ENCODE peak calls at places on chromosomes 3 and 15, in ten cellular contexts. E is heart left ventricle, I is epithelial cell of esophagus, L is HepG2, N is NB4, U is suprapubic skin, P is lower leg skin, S is uterus, X is fibroblast of mammary gland, G is psoas muscle. B is an unnamed sample.

GRCh38 chr15:29569533-29570092 is 252.7 kb downstream of the TJP1 start:
- DNase-seq in E (no peak), I (no peak), L (no peak), N (no peak), U (no peak), P (no peak), S (no peak), X (no peak), G (no peak), B (no peak)

GRCh38 chr3:187986514-187986934 is 167.4 kb upstream of the LPP start:
- DNase-seq in E (no peak), I (peak; percentile 93), L (no peak), N (peak; percentile 84), U (no peak), P (no peak), S (no peak), X (peak; percentile 96), G (no peak), B (no peak)

GRCh38 chr3:53715815-53716483 is 130.3 kb downstream of the CHDH start:
- DNase-seq in E (no peak), I (no peak), L (no peak), N (no peak), U (peak; percentile 18), P (peak; percentile 56), S (no peak), X (peak; percentile 2), G (no peak), B (no peak)

GRCh38 chr3:192130534-192131132 is 596.7 kb downstream of the FGF12 start:
- DNase-seq in E (no peak), I (peak; percentile 71), L (peak; percentile 42), N (peak; percentile 46), U (no peak), P (no peak), S (peak; percentile 16), X (peak; percentile 61), G (peak; percentile 16), B (no peak)

GRCh38 chr3:121574449-121574848 is 6.7 kb downstream of the ARGFX start:
- DNase-seq in E (no peak), I (peak; percentile 79), L (peak; percentile 58), N (peak; percentile 70), U (no peak), P (no peak), S (no peak), X (no peak), G (no peak), B (no peak)

GRCh38 chr3:33115024-33115768 is 1.4 kb downstream of the CRTAP start:
- DNase-seq in E (peak; percentile 66), I (peak; percentile 92), L (no peak), N (peak; percentile 90), U (peak; percentile 88), P (peak; percentile 95), S (peak; percentile 78), X (peak; percentile 97), G (peak; percentile 78), B (peak; percentile 88)

GRCh38 chr3:11548721-11549131 is 95.0 kb downstream of the VGLL4 start:
- DNase-seq in E (peak; percentile 30), I (peak; percentile 56), L (no peak), N (no peak), U (no peak), P (no peak), S (peak; percentile 45), X (peak; percentile 83), G (no peak), B (no peak)

GRCh38 chr3:133125171-133125570 is 87.0 kb downstream of the TMEM108 start:
- DNase-seq in E (no peak), I (no peak), L (no peak), N (no peak), U (no peak), P (no peak), S (no peak), X (no peak), G (no peak), B (no peak)

DNA sequence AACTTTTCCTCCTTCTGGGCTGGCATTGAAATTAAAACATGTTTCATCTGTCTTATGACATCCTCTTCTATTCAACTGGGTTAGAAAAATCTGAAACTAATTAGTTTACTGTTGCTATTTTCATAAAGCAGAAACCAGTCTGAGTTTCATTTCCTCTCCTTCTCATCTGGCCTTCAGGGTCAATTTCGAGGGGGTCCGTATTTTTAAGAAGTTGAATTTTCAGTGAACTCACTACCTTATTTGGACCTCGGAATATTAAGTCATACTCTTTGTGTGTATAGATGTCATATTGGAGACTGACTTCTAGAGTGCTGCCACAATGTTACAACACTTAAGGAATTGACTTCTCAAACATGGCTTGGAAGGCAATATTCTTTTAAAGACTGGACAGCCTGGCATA is 485.9 kb downstream of the SQOR start:
- DNase-seq in E (no peak), I (no peak), L (no peak), N (no peak), U (no peak), P (no peak), S (no peak), X (no peak), G (no peak), B (no peak)
- H3K4me3 ChIP-seq in E (no peak overlapping the region), I (no peak overlapping the region), L (no peak overlapping the region), N (no peak overlapping the region), U (no peak overlapping the region), P (no peak overlapping the region), S (no peak overlapping the region), X (no peak overlapping the region), G (no peak overlapping the region), B (no peak overlapping the region)

DNA sequence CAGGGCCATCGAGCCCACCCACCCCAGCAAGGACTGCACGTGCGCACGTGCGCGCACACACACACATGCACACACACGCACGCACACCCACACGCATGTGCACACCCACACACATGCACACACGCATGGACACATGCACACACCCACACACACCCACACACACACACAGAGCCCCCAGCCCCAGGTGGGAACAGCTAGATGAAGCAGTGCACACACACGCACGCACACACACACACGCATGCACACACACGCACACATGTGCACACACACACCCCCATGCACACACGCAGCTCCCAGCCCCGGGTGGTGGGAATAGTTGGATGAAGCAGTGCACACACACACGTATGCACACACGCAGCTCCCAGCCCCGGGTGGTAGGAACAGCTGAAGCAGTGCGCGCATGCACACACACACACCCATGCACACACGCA is 158.6 kb downstream of the XXYLT1 start:
- DNase-seq in E (no peak), I (no peak), L (no peak), N (no peak), U (no peak), P (no peak), S (no peak), X (no peak), G (no peak), B (no peak)
- TF ChIP-seq CTCF in E (no peak), I (no peak), L (no peak), N (no peak), U (no peak), P (no peak), S (no peak), X (no peak), G (no peak), B (no peak)

DNA sequence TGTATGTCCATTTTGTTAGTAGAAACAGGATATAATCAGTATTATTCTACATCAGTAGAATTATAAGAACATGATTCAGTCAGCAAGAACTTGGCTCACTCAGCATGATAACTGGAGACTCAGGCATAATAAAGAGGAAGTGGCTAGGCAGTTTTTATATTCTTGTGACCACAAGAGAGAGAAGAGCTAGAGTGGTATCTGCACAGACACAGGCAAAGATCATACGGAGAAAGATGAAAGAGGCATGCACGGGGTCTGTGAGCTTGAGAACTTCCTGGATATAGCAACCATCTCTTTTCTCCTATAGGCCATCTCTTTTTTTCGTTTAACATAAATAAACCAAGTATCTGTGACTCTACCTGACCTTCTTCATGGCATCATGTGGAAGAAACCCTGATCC is 46.8 kb downstream of the MYO5A start:
- DNase-seq in E (no peak), I (peak; percentile 63), L (no peak), N (peak; percentile 90), U (no peak), P (no peak), S (no peak), X (peak; percentile 84), G (no peak), B (no peak)
- H3K4me3 ChIP-seq in E (no peak overlapping the region), I (no peak overlapping the region), L (no peak overlapping the region), N (no peak overlapping the region), U (no peak overlapping the region), P (no peak overlapping the region), S (no peak overlapping the region), X (no peak overlapping the region), G (no peak overlapping the region), B (no peak overlapping the region)

DNA sequence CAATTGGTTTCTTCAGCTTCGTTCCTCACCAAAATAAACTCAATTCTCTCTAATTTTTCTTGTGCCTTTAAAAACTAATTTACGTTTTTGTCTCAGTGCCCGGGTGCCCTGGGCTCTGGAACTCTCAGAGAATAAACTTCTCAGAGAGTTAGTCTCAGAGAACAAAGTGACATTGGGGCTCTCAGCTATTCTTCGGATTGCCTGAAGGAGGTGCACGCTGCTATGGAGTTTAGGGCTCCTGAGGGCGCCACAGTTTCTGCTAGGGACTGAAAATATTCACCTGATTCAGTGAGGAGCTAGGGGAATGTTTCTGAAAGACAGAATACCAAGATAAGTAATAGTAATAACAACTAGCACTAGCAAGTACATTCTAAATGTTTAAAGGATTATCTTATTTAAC is 22.7 kb downstream of the ZIC4 start:
- DNase-seq in E (no peak), I (no peak), L (no peak), N (peak; percentile 5), U (no peak), P (no peak), S (no peak), X (no peak), G (no peak), B (no peak)
- TF ChIP-seq CTCF in E (no peak), I (no peak), L (peak; percentile 18), N (peak; percentile 33), U (no peak), P (no peak), S (no peak), X (peak; percentile 44), G (peak; percentile 4), B (no peak)

B was measured in coronary artery.